ENCODE peak calls at places on chromosome 4, in five cellular contexts. H is breast epithelium, V is GM12878, E is GM23338, G is heart right ventricle. A is an unnamed sample.
A peak's percentile ranks its signal among the peaks of the same experiment; 100 is the strongest.

GRCh38 chr4:117777721-117778120 is 256.6 kb upstream of the NDST3 start:
- DNase-seq in G (no peak), V (no peak), E (no peak), H (no peak), A (no peak)

GRCh38 chr4:138405934-138406567 is 163.9 kb upstream of the SLC7A11 start:
- DNase-seq in H (no peak), E (no peak), V (peak; percentile 42), G (no peak), A (peak; percentile 15)

GRCh38 chr4:100566396-100566795 is 48.6 kb upstream of the EMCN start:
- DNase-seq in E (no peak), G (no peak), V (no peak), H (no peak), A (no peak)

GRCh38 chr4:72568959-72569718 is at the start of gene ADAMTS3:
- DNase-seq in G (peak; percentile 27), E (peak; percentile 92), V (no peak), H (peak; percentile 41), A (peak; percentile 22)

GRCh38 chr4:86453044-86453501 is 93.2 kb upstream of the MAPK10 start:
- DNase-seq in H (no peak), V (no peak), G (peak; percentile 40), E (no peak), A (no peak)

GRCh38 chr4:101020956-101021355 is 326.4 kb downstream of the PPP3CA start:
- DNase-seq in G (no peak), H (no peak), V (peak; percentile 53), E (no peak), A (no peak)

GRCh38 chr4:102642571-102643298 is 118.0 kb downstream of the MANBA start:
- DNase-seq in G (peak; percentile 15), H (no peak), V (no peak), E (no peak), A (no peak)

GRCh38 chr4:185128272-185129119 is 14.6 kb upstream of the SLC25A4 start:
- DNase-seq in V (no peak), G (peak; percentile 35), E (peak; percentile 76), H (no peak), A (peak; percentile 45)

GRCh38 chr4:85747871-85748491 is 273.0 kb downstream of the ARHGAP24 start:
- DNase-seq in V (no peak), E (peak; percentile 87), H (no peak), G (peak; percentile 62), A (peak; percentile 55)

GRCh38 chr4:38950734-38951133 is 81.5 kb downstream of the TMEM156 start:
- DNase-seq in V (no peak), E (no peak), H (no peak), G (no peak), A (no peak)

GRCh38 chr4:77047037-77047436 is 28.8 kb downstream of the CCNI start:
- DNase-seq in E (peak; percentile 21), G (no peak), V (no peak), H (no peak), A (no peak)

GRCh38 chr4:3365871-3366842 is 73.3 kb downstream of the RGS12 start:
- DNase-seq in V (no peak), G (no peak), E (no peak), H (no peak), A (no peak)

GRCh38 chr4:3745886-3746656 is 20.1 kb upstream of the ADRA2C start:
- DNase-seq in V (no peak), G (no peak), E (no peak), H (no peak), A (no peak)

GRCh38 chr4:165031436-165032211 is at the start of gene TRIM60:
- DNase-seq in G (no peak), V (no peak), H (no peak), E (peak; percentile 18), A (no peak)

GRCh38 chr4:90159193-90159592 is 32.0 kb downstream of the CCSER1 start:
- DNase-seq in G (no peak), V (no peak), H (no peak), E (no peak), A (no peak)

GRCh38 chr4:48649505-48649904 is 130.6 kb downstream of the FRYL start:
- DNase-seq in G (no peak), E (no peak), V (no peak), H (no peak), A (no peak)

GRCh38 chr4:87930629-87931028 is 44.9 kb upstream of the SPP1 start:
- DNase-seq in G (no peak), E (no peak), H (no peak), V (no peak), A (no peak)

GRCh38 chr4:153207561-153207960 is 3.3 kb downstream of the TRIM2 start:
- DNase-seq in V (no peak), H (no peak), E (peak; percentile 70), G (peak; percentile 55), A (no peak)

GRCh38 chr4:113961322-113961698 is 18.1 kb downstream of the ARSJ start:
- DNase-seq in E (no peak), G (no peak), H (no peak), V (no peak), A (no peak)

DNA sequence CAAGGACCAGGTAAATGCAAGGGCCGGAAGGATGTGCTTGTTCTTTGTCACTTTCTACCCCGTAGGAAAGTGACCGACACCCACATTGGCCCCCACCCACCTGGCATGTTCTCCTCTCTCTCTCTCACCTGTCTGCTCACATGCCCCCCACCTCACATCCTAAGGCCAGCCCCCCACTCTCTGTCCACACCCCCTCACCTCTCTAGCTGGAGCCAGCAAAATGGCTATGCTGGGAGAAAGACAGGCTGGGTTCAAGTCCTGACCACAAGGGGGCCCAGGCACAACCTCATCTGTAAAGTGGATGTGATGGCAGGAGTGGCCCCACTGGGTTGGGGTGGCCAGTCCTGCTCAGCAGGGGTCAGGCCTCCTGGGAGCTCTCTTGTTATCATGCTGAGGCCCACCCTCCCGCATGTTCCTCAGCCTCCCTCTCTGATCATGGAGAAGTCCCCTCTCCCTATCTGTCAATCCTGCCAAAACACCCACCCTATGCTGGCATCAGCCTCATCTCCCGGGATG is 1.7 kb upstream of the PPP2R2C start:
- DNase-seq in H (no peak), E (peak; percentile 68), G (no peak), V (no peak), A (no peak)
- TF ChIP-seq CTCF in H (no peak), E (peak; percentile 68), G (no peak), V (peak; percentile 28), A (no peak)

DNA sequence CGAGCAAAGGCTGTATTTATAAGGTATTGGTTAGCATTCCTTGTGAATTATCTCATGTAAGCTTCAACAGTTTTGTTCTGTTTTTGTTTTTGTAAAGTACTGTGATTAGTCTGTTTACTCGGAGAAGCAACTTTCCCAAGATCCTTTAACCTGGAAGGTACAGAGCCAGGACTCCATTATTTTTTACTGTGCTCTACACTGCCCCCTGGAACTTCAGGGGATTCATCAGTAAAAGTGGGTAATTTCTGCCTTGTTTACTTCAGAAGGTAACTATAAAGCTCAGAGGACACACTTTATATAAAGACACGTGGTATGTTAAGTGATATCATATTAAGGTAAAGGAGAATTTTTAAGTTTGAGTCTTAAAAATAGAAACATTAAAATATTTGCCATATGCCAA is 124.9 kb downstream of the IQCM start:
- DNase-seq in V (no peak), G (no peak), H (no peak), E (peak; percentile 52), A (no peak)
- TF ChIP-seq CTCF in V (no peak), G (no peak), H (no peak), E (peak; percentile 64), A (no peak)

GRCh38 chr4:128427832-128428366 is 140.3 kb upstream of the PGRMC2 start:
- DNase-seq in E (peak; percentile 5), H (peak; percentile 42), V (no peak), G (peak; percentile 21), A (no peak)
- TF ChIP-seq CTCF in E (no peak), H (peak; percentile 27), V (no peak), G (peak; percentile 54), A (no peak)

GRCh38 chr4:157079441-157079840 is 3.5 kb downstream of the GLRB start:
- DNase-seq in G (peak; percentile 11), V (no peak), H (no peak), E (no peak), A (no peak)

GRCh38 chr4:157072002-157072401 is 3.9 kb upstream of the GLRB start:
- DNase-seq in H (no peak), G (no peak), E (no peak), V (no peak), A (no peak)

GRCh38 chr4:157076578-157076947 is 613 bp downstream of the GLRB start:
- DNase-seq in V (no peak), G (no peak), H (no peak), E (peak; percentile 28), A (no peak)

GRCh38 chr4:157075401-157075800 is 549 bp upstream of the GLRB start:
- DNase-seq in E (no peak), V (no peak), G (no peak), H (no peak), A (no peak)

GRCh38 chr4:157075811-157076577 is at the start of gene GLRB:
- DNase-seq in H (no peak), V (no peak), G (no peak), E (peak; percentile 54), A (peak; percentile 9)
- TF ChIP-seq CTCF in H (no peak), V (no peak), G (no peak), E (no peak), A (no peak)

GRCh38 chr4:69991016-69991415 is 4.8 kb upstream of the STATH start:
- DNase-seq in V (no peak), H (no peak), G (no peak), E (no peak), A (no peak)
- TF ChIP-seq CTCF in V (no peak), H (no peak), G (no peak), E (no peak), A (no peak)

DNA sequence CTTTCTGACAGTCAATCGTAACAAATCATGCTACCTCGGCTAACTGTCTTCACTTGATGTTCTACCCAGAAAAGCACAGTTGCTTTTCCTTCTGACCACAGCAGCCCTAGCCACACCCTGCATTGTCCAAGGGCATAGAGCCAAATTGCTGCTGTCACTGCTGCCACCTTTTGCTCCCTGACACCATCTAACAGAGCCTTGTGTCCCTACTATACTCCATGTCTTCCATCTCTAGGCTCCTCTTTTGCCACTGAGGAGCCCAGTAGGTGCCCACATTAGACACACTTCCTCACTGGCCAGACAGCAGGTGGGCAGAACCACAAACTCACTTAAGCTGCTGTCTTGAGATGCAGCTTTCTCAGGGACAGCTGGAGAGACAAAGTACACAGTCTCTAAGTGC is 91.4 kb downstream of the ANXA3 start:
- DNase-seq in H (no peak), V (no peak), E (no peak), G (no peak), A (no peak)
- TF ChIP-seq CTCF in H (no peak), V (no peak), E (no peak), G (no peak), A (no peak)

DNA sequence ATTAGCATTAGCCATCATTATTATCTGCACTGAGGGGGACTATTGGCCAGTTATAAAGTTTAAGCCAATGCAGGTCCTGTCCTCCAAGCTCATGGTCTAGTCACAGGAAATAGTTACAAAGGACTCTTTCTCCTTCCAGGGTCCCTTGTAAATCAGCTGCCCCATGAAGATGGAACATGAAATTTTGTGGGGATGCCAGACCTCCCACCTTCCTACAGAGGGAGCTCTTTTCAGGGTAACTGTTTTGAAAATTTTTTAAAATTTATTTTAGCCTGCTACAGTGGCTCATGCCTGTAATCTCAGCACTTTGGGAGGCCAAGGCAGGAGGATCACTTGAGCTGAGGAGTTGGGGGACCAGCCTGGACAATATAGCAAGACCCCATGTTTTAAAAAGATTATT is 124.4 kb upstream of the SLC34A2 start:
- DNase-seq in H (no peak), V (no peak), E (peak; percentile 56), G (no peak), A (no peak)
- TF ChIP-seq CTCF in H (no peak), V (peak; percentile 20), E (peak; percentile 78), G (no peak), A (no peak)

A was measured in GM10248.